ENCODE peak calls at places on chromosomes 2 and 18, in four cellular contexts. B is mammary epithelial cell; Y is K562; S is CD8-positive, alpha-beta memory T cell. I is an unnamed sample.

GRCh38 chr2:235496239-235496621 is 2.4 kb downstream of the AGAP1 start:
- DNase-seq in S (no peak), Y (no peak), B (peak; percentile 23), I (no peak)

GRCh38 chr2:46645681-46646162 is 166.4 kb downstream of the TMEM247 start:
- DNase-seq in Y (peak; percentile 22), B (peak; percentile 89), S (no peak), I (no peak)

GRCh38 chr2:193240752-193241151 is 1046.0 kb upstream of the TMEFF2 start:
- DNase-seq in Y (peak; percentile 1), B (no peak), S (no peak), I (no peak)

GRCh38 chr18:23422751-23423418 is 30.2 kb upstream of the RIOK3 start:
- DNase-seq in S (no peak), B (peak; percentile 82), Y (peak; percentile 91), I (peak; percentile 86)

GRCh38 chr2:128306081-128306930 is 12.4 kb downstream of the HS6ST1 start:
- DNase-seq in Y (peak; percentile 39), B (peak; percentile 82), S (no peak), I (peak; percentile 58)

GRCh38 chr2:45432406-45432805 is 178.7 kb downstream of the SRBD1 start:
- DNase-seq in B (peak; percentile 20), S (no peak), Y (no peak), I (no peak)

GRCh38 chr2:67839242-67839641 is 223.6 kb downstream of the C1D start:
- DNase-seq in S (no peak), Y (no peak), B (no peak), I (no peak)

GRCh38 chr18:26960901-26961300 is 95.4 kb upstream of the AQP4 start:
- DNase-seq in S (no peak), B (peak; percentile 95), Y (no peak), I (no peak)

GRCh38 chr18:72942766-72943165 is 75.0 kb upstream of the NETO1 start:
- DNase-seq in Y (no peak), B (peak; percentile 63), S (no peak), I (no peak)

GRCh38 chr2:20171445-20171977 is 53.4 kb downstream of the SDC1 start:
- DNase-seq in Y (no peak), B (no peak), S (no peak), I (no peak)

GRCh38 chr18:26262156-26262555 is 35.9 kb downstream of the TAF4B start:
- DNase-seq in B (no peak), Y (no peak), S (no peak), I (no peak)

GRCh38 chr2:50749226-50749625 is 282.7 kb downstream of the NRXN1 start:
- DNase-seq in S (no peak), B (no peak), Y (no peak), I (no peak)

GRCh38 chr2:170828533-170828916 is 11.8 kb downstream of the GAD1 start:
- DNase-seq in Y (no peak), S (no peak), B (no peak), I (no peak)

GRCh38 chr18:21363411-21363810 is 121.4 kb downstream of the GREB1L start:
- DNase-seq in Y (no peak), B (no peak), S (no peak), I (no peak)

GRCh38 chr2:71685073-71685848 is 231.9 kb downstream of the DYSF start:
- DNase-seq in Y (no peak), B (no peak), S (no peak), I (no peak)

GRCh38 chr2:57941826-57942225 is 104.8 kb upstream of the VRK2 start:
- DNase-seq in Y (no peak), S (no peak), B (no peak), I (no peak)

GRCh38 chr18:50424877-50425690 is 50.2 kb downstream of the SKA1 start:
- DNase-seq in Y (peak; percentile 72), S (no peak), B (peak; percentile 3), I (no peak)

GRCh38 chr18:45110577-45111506 is 430.2 kb downstream of the SETBP1 start:
- DNase-seq in S (no peak), B (no peak), Y (no peak), I (no peak)

GRCh38 chr2:218813771-218814460 is 17.7 kb downstream of the PRKAG3 start:
- DNase-seq in B (no peak), S (no peak), Y (no peak), I (peak; percentile 53)
- H3K4me3 ChIP-seq in B (no peak overlapping the region), S (no peak overlapping the region), Y (no peak overlapping the region), I (no peak overlapping the region)

DNA sequence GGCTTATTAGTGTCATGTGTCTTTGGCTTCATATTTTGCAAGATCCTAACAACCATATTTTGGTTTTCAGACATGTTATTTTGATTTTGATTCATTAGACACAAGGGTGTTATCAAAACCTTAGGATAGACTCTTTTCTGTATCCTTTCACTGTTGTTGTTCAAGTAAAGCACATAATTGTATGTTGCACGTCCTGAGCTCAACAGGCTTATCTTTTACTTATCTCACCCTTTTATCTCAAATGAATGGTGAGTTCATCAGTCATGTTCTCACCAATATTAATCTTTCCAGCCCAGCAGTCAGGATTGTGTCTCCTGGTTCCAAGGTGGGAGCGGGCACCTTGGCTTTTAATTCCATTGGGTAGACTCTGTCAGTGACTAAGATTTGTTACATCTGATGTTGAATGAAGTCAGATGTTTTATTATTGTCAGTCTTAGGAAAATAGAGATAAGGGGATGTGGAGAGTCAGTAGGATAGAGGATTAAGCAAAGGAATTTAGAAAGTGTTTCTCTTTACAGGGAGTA is 11.9 kb downstream of the GPN1 start:
- DNase-seq in B (no peak), Y (no peak), S (no peak), I (no peak)
- H3K36me3 ChIP-seq in B (peaks cover 30% of the 10 kb centered on the region), Y (peaks cover 75% of the 10 kb centered on the region), S (peaks cover 44% of the 10 kb centered on the region), I (peaks cover 97% of the 10 kb centered on the region)

GRCh38 chr2:7430869-7431641 is 513.8 kb downstream of the RNF144A start:
- DNase-seq in B (peak; percentile 23), Y (no peak), S (no peak), I (peak; percentile 87)
- H3K4me3 ChIP-seq in B (peak overlapping the region; percentile 33), Y (no peak overlapping the region), S (peak overlapping the region; percentile 47), I (peak overlapping the region; percentile 52)

DNA sequence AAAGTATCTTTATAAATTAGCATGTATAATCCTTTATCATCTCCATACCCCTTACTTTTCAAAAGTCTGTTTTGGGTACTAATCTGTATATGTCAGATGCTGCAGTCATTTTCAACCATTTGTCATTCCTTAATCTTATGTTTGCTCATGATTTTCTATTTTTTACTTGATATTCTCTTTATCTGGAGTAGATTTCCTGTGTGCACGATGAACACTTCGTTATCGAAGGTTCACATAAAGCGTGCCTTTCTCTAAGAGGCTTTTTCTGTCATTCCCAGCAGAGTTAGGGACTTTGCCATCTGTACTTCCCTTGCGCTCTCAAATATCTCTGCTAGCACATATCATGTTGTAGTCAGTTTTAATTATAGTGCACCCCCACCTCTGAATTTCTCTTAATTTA is 123.2 kb downstream of the BIRC6 start:
- DNase-seq in S (no peak), B (no peak), Y (peak; percentile 42), I (no peak)
- H3K36me3 ChIP-seq in S (peaks cover 28% of the 10 kb centered on the region), B (peaks cover 21% of the 10 kb centered on the region), Y (peaks cover 83% of the 10 kb centered on the region), I (peaks cover 91% of the 10 kb centered on the region)

GRCh38 chr2:15941970-15942710 is 1.8 kb downstream of the MYCN start:
- DNase-seq in Y (no peak), S (no peak), B (peak; percentile 15), I (no peak)
- H3K4me3 ChIP-seq in Y (no peak overlapping the region), S (no peak overlapping the region), B (no peak overlapping the region), I (peak overlapping the region; percentile 57)

GRCh38 chr2:10776231-10776977 is 36.2 kb downstream of the PDIA6 start:
- DNase-seq in B (no peak), Y (no peak), S (no peak), I (no peak)
- H3K36me3 ChIP-seq in B (no peaks in the 10 kb centered on the region), Y (peaks cover 22% of the 10 kb centered on the region), S (peaks cover under 1% of the 10 kb centered on the region), I (peaks cover 35% of the 10 kb centered on the region)

GRCh38 chr18:24726727-24727539 is 266.5 kb downstream of the HRH4 start:
- DNase-seq in B (peak; percentile 61), S (peak; percentile 29), Y (peak; percentile 39), I (no peak)
- H3K4me3 ChIP-seq in B (no peak overlapping the region), S (no peak overlapping the region), Y (no peak overlapping the region), I (peak overlapping the region; percentile 0)

GRCh38 chr2:12742891-12743290 is 26.2 kb downstream of the TRIB2 start:
- DNase-seq in S (no peak), Y (no peak), B (no peak), I (no peak)
- H3K36me3 ChIP-seq in S (peaks cover 24% of the 10 kb centered on the region), Y (peaks cover 27% of the 10 kb centered on the region), B (peaks cover 2% of the 10 kb centered on the region), I (peaks cover 42% of the 10 kb centered on the region)

DNA sequence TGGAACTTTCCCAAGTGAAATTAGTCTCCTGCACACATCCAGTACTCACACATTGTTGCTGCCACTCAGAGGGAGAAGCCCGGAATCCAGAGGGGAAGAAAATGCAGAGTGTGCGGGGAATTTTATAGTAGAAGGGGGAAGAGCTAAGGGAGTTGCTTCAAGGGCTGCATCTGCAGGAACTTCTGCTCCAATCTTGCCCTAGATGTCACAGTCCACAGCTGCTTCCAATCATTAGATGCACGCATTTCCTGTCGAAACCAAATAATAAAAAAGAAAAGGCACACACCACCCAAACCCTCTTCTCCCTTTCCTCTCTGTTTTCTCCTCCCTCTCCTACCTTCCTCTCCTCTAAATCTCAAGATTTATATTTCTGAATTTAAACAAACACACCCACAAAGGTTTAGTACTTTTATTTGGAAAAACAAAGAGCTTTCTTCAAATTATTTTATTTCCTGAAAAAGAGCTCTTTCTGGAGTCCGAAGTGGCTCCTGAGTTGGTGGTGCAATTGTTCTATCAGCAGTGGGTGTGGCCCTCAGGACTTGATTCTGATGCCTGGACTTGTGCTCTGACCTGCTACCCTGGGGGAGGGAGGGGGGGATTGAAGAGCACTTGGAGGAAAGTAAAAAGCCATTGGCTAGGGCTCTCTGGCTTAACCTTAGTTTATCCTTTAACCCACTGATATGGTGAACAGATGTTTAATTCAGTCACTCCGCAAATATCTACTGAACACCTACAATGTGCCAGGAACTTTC is 72.0 kb downstream of the KCNE4 start:
- DNase-seq in S (no peak), Y (no peak), B (no peak), I (no peak)
- H3K4me3 ChIP-seq in S (no peak overlapping the region), Y (no peak overlapping the region), B (no peak overlapping the region), I (no peak overlapping the region)

I was measured in lower lobe of right lung.